ENCODE peak calls at places on chromosomes 4 and X, in nine cellular contexts. H is DMS79 treated with DMSO at 0.1 percent for 48 hours; J is AG20443; E is suprapubic skin; R is osteocyte; M is stimulated activated CD4-positive, alpha-beta T cell treated with anti-CD3 and anti-CD28 coated beads, TNF-alpha, amount 100 ng/mL, for 48 hours; G is GM23248; Q is posterior cingulate gyrus; U is ecto neural progenitor cell. X is an unnamed sample.

GRCh38 chrX:10414872-10415703 is 205.3 kb downstream of the MID1 start:
- DNase-seq in H (no peak), J (peak), E (no peak), R (no peak), M (no peak), G (peak), Q (no peak), U (no peak), X (no peak)

GRCh38 chrX:124426273-124426672 is 79.9 kb downstream of the SH2D1A start:
- DNase-seq in H (no peak), J (no peak), E (no peak), R (no peak), M (no peak), G (no peak), Q (no peak), U (no peak), X (no peak)

GRCh38 chr4:152929888-152930287 is 6.2 kb upstream of the FHDC1 start:
- DNase-seq in H (no peak), J (no peak), E (no peak), R (no peak), M (no peak), G (no peak), Q (no peak), U (no peak), X (no peak)

GRCh38 chr4:1080961-1081688 is 32.2 kb downstream of the RNF212 start:
- DNase-seq in H (no peak), J (no peak), E (no peak), R (no peak), M (no peak), G (peak), Q (no peak), U (no peak), X (no peak)

GRCh38 chr4:145545538-145546224 is 64.0 kb downstream of the SMAD1 start:
- DNase-seq in H (no peak), J (peak), E (no peak), R (no peak), M (no peak), G (peak), Q (no peak), U (no peak), X (no peak)

GRCh38 chr4:76087007-76087769 is 12.7 kb downstream of the ART3 start:
- DNase-seq in H (no peak), J (peak), E (no peak), R (no peak), M (no peak), G (peak), Q (no peak), U (peak), X (no peak)

GRCh38 chr4:85905761-85906160 is 430.8 kb downstream of the ARHGAP24 start:
- DNase-seq in H (peak), J (no peak), E (no peak), R (no peak), M (no peak), G (no peak), Q (no peak), U (no peak), X (no peak)

GRCh38 chrX:14528629-14529287 is 578 bp upstream of the GLRA2 start:
- DNase-seq in H (peak), J (peak), E (no peak), R (no peak), M (peak), G (peak), Q (peak), U (peak), X (peak)

GRCh38 chrX:152822383-152823086 is 8.0 kb downstream of the CETN2 start:
- DNase-seq in H (no peak), J (peak), E (no peak), R (no peak), M (no peak), G (peak), Q (no peak), U (no peak), X (no peak)

GRCh38 chr4:80309301-80310004 is 26.1 kb upstream of the CFAP299 start:
- DNase-seq in H (no peak), J (peak), E (no peak), R (no peak), M (no peak), G (peak), Q (no peak), U (no peak), X (no peak)

GRCh38 chr4:86359944-86360478 is at the start of gene MAPK10:
- DNase-seq in H (peak), J (peak), E (peak), R (no peak), M (peak), G (peak), Q (peak), U (peak), X (peak)

GRCh38 chr4:89754531-89754930 is 82.4 kb downstream of the SNCA start:
- DNase-seq in H (no peak), J (no peak), E (no peak), R (no peak), M (no peak), G (peak), Q (no peak), U (no peak), X (no peak)

GRCh38 chr4:51843309-51844156 is 580 bp downstream of the DCUN1D4 start:
- DNase-seq in H (no peak), J (peak), E (peak), R (peak), M (peak), G (peak), Q (peak), U (peak), X (peak)

GRCh38 chr4:186591651-186592050 is 36.3 kb upstream of the MTNR1A start:
- DNase-seq in H (no peak), J (no peak), E (no peak), R (no peak), M (no peak), G (no peak), Q (no peak), U (no peak), X (no peak)

GRCh38 chrX:76248901-76249300 is 76.0 kb downstream of the PBDC1 start:
- DNase-seq in H (no peak), J (no peak), E (no peak), R (no peak), M (no peak), G (peak), Q (no peak), U (no peak), X (no peak)

GRCh38 chr4:71680706-71681105 is 103.2 kb downstream of the GC start:
- DNase-seq in H (no peak), J (no peak), E (no peak), R (no peak), M (no peak), G (peak), Q (no peak), U (no peak), X (no peak)

GRCh38 chr4:114057746-114058145 is 78.3 kb upstream of the ARSJ start:
- DNase-seq in H (no peak), J (no peak), E (no peak), R (no peak), M (no peak), G (no peak), Q (no peak), U (no peak), X (no peak)

GRCh38 chr4:16544251-16544721 is 318.0 kb upstream of the TAPT1 start:
- DNase-seq in H (no peak), J (peak), E (no peak), R (peak), M (no peak), G (peak), Q (no peak), U (no peak), X (no peak)

GRCh38 chrX:65581661-65582339 is 47.2 kb upstream of the LAS1L start:
- DNase-seq in H (peak), J (peak), E (peak), R (no peak), M (peak), G (peak), Q (no peak), U (peak), X (peak)

GRCh38 chr4:13930155-13930554 is 302.6 kb upstream of the BOD1L1 start:
- DNase-seq in H (no peak), J (no peak), E (no peak), R (no peak), M (no peak), G (no peak), Q (no peak), U (no peak), X (no peak)

GRCh38 chr4:7103599-7104365 is 35.9 kb upstream of the GRPEL1 start:
- DNase-seq in H (no peak), J (peak), E (peak), R (no peak), M (no peak), G (no peak), Q (peak), U (peak), X (peak)

GRCh38 chr4:155675709-155676429 is 9.2 kb downstream of the GUCY1A1 start:
- DNase-seq in H (no peak), J (no peak), E (no peak), R (no peak), M (no peak), G (no peak), Q (no peak), U (no peak), X (no peak)

GRCh38 chrX:9379697-9380551 is 84.9 kb upstream of the TBL1X start:
- DNase-seq in H (no peak), J (peak), E (no peak), R (no peak), M (no peak), G (peak), Q (no peak), U (no peak), X (no peak)

GRCh38 chr4:71206763-71207162 is 132.1 kb upstream of the SLC4A4 start:
- DNase-seq in H (no peak), J (peak), E (no peak), R (no peak), M (no peak), G (peak), Q (no peak), U (no peak), X (no peak)

GRCh38 chr4:121199742-121200561 is 35.8 kb upstream of the TNIP3 start:
- DNase-seq in H (no peak), J (no peak), E (no peak), R (no peak), M (no peak), G (no peak), Q (no peak), U (no peak), X (no peak)

GRCh38 chr4:135184715-135185114 is 983.1 kb upstream of the PABPC4L start:
- DNase-seq in H (no peak), J (no peak), E (no peak), R (no peak), M (no peak), G (no peak), Q (no peak), U (no peak), X (no peak)

GRCh38 chr4:16579866-16580265 is 318.6 kb downstream of the LDB2 start:
- DNase-seq in H (no peak), J (peak), E (no peak), R (no peak), M (no peak), G (peak), Q (no peak), U (no peak), X (no peak)

GRCh38 chr4:147059064-147059731 is 113.5 kb upstream of the TTC29 start:
- DNase-seq in H (no peak), J (no peak), E (no peak), R (no peak), M (no peak), G (no peak), Q (no peak), U (no peak), X (no peak)

GRCh38 chr4:180828455-180829018 is 1414.7 kb upstream of the TENM3 start:
- DNase-seq in H (peak), J (peak), E (no peak), R (no peak), M (no peak), G (peak), Q (no peak), U (no peak), X (no peak)

GRCh38 chrX:119757979-119758681 is at the start of gene SOWAHD:
- DNase-seq in H (peak), J (peak), E (no peak), R (peak), M (no peak), G (peak), Q (no peak), U (peak), X (no peak)

GRCh38 chr4:163251204-163251603 is 81.2 kb downstream of the NPY1R start:
- DNase-seq in H (no peak), J (no peak), E (no peak), R (no peak), M (no peak), G (peak), Q (no peak), U (no peak), X (no peak)

GRCh38 chr4:15003441-15003890 is 1.2 kb downstream of the CPEB2 start:
- DNase-seq in H (no peak), J (peak), E (peak), R (peak), M (no peak), G (peak), Q (peak), U (peak), X (no peak)

GRCh38 chrX:101220881-101221280 is 1.3 kb downstream of the DRP2 start:
- DNase-seq in H (no peak), J (no peak), E (no peak), R (no peak), M (no peak), G (no peak), Q (no peak), U (no peak), X (no peak)

GRCh38 chr4:87521757-87522374 is 7.3 kb downstream of the SPARCL1 start:
- DNase-seq in H (peak), J (no peak), E (no peak), R (no peak), M (no peak), G (peak), Q (no peak), U (no peak), X (no peak)

GRCh38 chrX:82748901-82749505 is 759.1 kb upstream of the POU3F4 start:
- DNase-seq in H (no peak), J (no peak), E (no peak), R (no peak), M (no peak), G (peak), Q (no peak), U (no peak), X (no peak)

GRCh38 chrX:83997781-83998180 is 136.8 kb downstream of the CYLC1 start:
- DNase-seq in H (no peak), J (no peak), E (no peak), R (no peak), M (no peak), G (no peak), Q (no peak), U (no peak), X (no peak)

GRCh38 chr4:30600246-30600645 is 119.9 kb upstream of the PCDH7 start:
- DNase-seq in H (no peak), J (no peak), E (no peak), R (no peak), M (no peak), G (peak), Q (no peak), U (no peak), X (no peak)

GRCh38 chr4:72312032-72312650 is 256.9 kb downstream of the ADAMTS3 start:
- DNase-seq in H (no peak), J (peak), E (peak), R (no peak), M (no peak), G (peak), Q (peak), U (peak), X (peak)

GRCh38 chr4:110636677-110637407 is 14.0 kb upstream of the PITX2 start:
- DNase-seq in H (no peak), J (peak), E (no peak), R (no peak), M (no peak), G (peak), Q (no peak), U (peak), X (no peak)

GRCh38 chr4:91758487-91758886 is 545.3 kb upstream of the GRID2 start:
- DNase-seq in H (no peak), J (no peak), E (no peak), R (no peak), M (no peak), G (no peak), Q (no peak), U (no peak), X (no peak)

X was measured in omental fat pad.